ENCODE peak calls at places on chromosomes 2 and 18, in seven cellular contexts. One of them, this sample, is unnamed.
A peak's percentile ranks its signal among the peaks of the same experiment; 100 is the strongest.

GRCh38 chr2:70084973-70085710 is 2.1 kb upstream of the PCBP1 start:
- DNase-seq in kidney glomerular epithelial cell: peak; percentile 55
- DNase-seq in nucleus accumbens: no peak
- DNase-seq in neural crest cell: no peak
- DNase-seq in dermis blood vessel endothelial cell: peak; percentile 30
- DNase-seq in stomach: peak; percentile 68
- DNase-seq in stimulated activated CD8-positive, alpha-beta memory T cell treated with anti-CD3 and anti-CD28 coated beads, Interleukin-15, amount 100 ng/mL, for 24 hours: no peak
- DNase-seq in this sample: no peak

GRCh38 chr2:224086226-224086911 is 47.3 kb upstream of the SERPINE2 start:
- DNase-seq in kidney glomerular epithelial cell: peak; percentile 78
- DNase-seq in nucleus accumbens: no peak
- DNase-seq in neural crest cell: no peak
- DNase-seq in dermis blood vessel endothelial cell: peak; percentile 17
- DNase-seq in stomach: no peak
- DNase-seq in stimulated activated CD8-positive, alpha-beta memory T cell treated with anti-CD3 and anti-CD28 coated beads, Interleukin-15, amount 100 ng/mL, for 24 hours: no peak
- DNase-seq in this sample: peak; percentile 95

GRCh38 chr2:171598713-171599319 is 76.5 kb downstream of the CYBRD1 start:
- DNase-seq in kidney glomerular epithelial cell: peak; percentile 31
- DNase-seq in nucleus accumbens: peak; percentile 41
- DNase-seq in neural crest cell: peak; percentile 36
- DNase-seq in dermis blood vessel endothelial cell: peak; percentile 80
- DNase-seq in stomach: peak; percentile 31
- DNase-seq in stimulated activated CD8-positive, alpha-beta memory T cell treated with anti-CD3 and anti-CD28 coated beads, Interleukin-15, amount 100 ng/mL, for 24 hours: no peak
- DNase-seq in this sample: peak; percentile 42

GRCh38 chr2:132670104-132670960 is at the start of gene LYPD1:
- DNase-seq in kidney glomerular epithelial cell: peak; percentile 39
- DNase-seq in nucleus accumbens: peak; percentile 37
- DNase-seq in neural crest cell: peak; percentile 23
- DNase-seq in dermis blood vessel endothelial cell: peak; percentile 31
- DNase-seq in stomach: no peak
- DNase-seq in stimulated activated CD8-positive, alpha-beta memory T cell treated with anti-CD3 and anti-CD28 coated beads, Interleukin-15, amount 100 ng/mL, for 24 hours: no peak
- DNase-seq in this sample: no peak

GRCh38 chr2:234162876-234163275 is 112.4 kb downstream of the SPP2 start:
- DNase-seq in kidney glomerular epithelial cell: no peak
- DNase-seq in nucleus accumbens: no peak
- DNase-seq in neural crest cell: no peak
- DNase-seq in dermis blood vessel endothelial cell: no peak
- DNase-seq in stomach: no peak
- DNase-seq in stimulated activated CD8-positive, alpha-beta memory T cell treated with anti-CD3 and anti-CD28 coated beads, Interleukin-15, amount 100 ng/mL, for 24 hours: no peak
- DNase-seq in this sample: no peak

GRCh38 chr18:35407871-35408481 is 30.8 kb upstream of the ZNF396 start:
- DNase-seq in kidney glomerular epithelial cell: peak; percentile 69
- DNase-seq in nucleus accumbens: peak; percentile 31
- DNase-seq in neural crest cell: peak; percentile 32
- DNase-seq in dermis blood vessel endothelial cell: peak; percentile 87
- DNase-seq in stomach: peak; percentile 39
- DNase-seq in stimulated activated CD8-positive, alpha-beta memory T cell treated with anti-CD3 and anti-CD28 coated beads, Interleukin-15, amount 100 ng/mL, for 24 hours: no peak
- DNase-seq in this sample: no peak

GRCh38 chr18:12238861-12239260 is 15.3 kb upstream of the CIDEA start:
- DNase-seq in kidney glomerular epithelial cell: no peak
- DNase-seq in nucleus accumbens: no peak
- DNase-seq in neural crest cell: no peak
- DNase-seq in dermis blood vessel endothelial cell: no peak
- DNase-seq in stomach: no peak
- DNase-seq in stimulated activated CD8-positive, alpha-beta memory T cell treated with anti-CD3 and anti-CD28 coated beads, Interleukin-15, amount 100 ng/mL, for 24 hours: no peak
- DNase-seq in this sample: no peak

GRCh38 chr18:60506682-60507081 is 134.1 kb upstream of the MC4R start:
- DNase-seq in kidney glomerular epithelial cell: no peak
- DNase-seq in nucleus accumbens: no peak
- DNase-seq in neural crest cell: no peak
- DNase-seq in dermis blood vessel endothelial cell: no peak
- DNase-seq in stomach: no peak
- DNase-seq in stimulated activated CD8-positive, alpha-beta memory T cell treated with anti-CD3 and anti-CD28 coated beads, Interleukin-15, amount 100 ng/mL, for 24 hours: no peak
- DNase-seq in this sample: peak; percentile 35

GRCh38 chr2:12686708-12687107 is 30.0 kb upstream of the TRIB2 start:
- DNase-seq in kidney glomerular epithelial cell: no peak
- DNase-seq in nucleus accumbens: no peak
- DNase-seq in neural crest cell: no peak
- DNase-seq in dermis blood vessel endothelial cell: no peak
- DNase-seq in stomach: no peak
- DNase-seq in stimulated activated CD8-positive, alpha-beta memory T cell treated with anti-CD3 and anti-CD28 coated beads, Interleukin-15, amount 100 ng/mL, for 24 hours: no peak
- DNase-seq in this sample: no peak

GRCh38 chr2:237873382-237873781 is 14.0 kb downstream of the RAMP1 start:
- DNase-seq in kidney glomerular epithelial cell: no peak
- DNase-seq in nucleus accumbens: no peak
- DNase-seq in neural crest cell: no peak
- DNase-seq in dermis blood vessel endothelial cell: no peak
- DNase-seq in stomach: no peak
- DNase-seq in stimulated activated CD8-positive, alpha-beta memory T cell treated with anti-CD3 and anti-CD28 coated beads, Interleukin-15, amount 100 ng/mL, for 24 hours: no peak
- DNase-seq in this sample: no peak

GRCh38 chr2:240556553-240557100 is 1.2 kb downstream of the ANKMY1 start:
- DNase-seq in kidney glomerular epithelial cell: no peak
- DNase-seq in nucleus accumbens: no peak
- DNase-seq in neural crest cell: no peak
- DNase-seq in dermis blood vessel endothelial cell: peak; percentile 75
- DNase-seq in stomach: peak; percentile 53
- DNase-seq in stimulated activated CD8-positive, alpha-beta memory T cell treated with anti-CD3 and anti-CD28 coated beads, Interleukin-15, amount 100 ng/mL, for 24 hours: no peak
- DNase-seq in this sample: no peak

GRCh38 chr2:73107211-73107926 is 5.4 kb downstream of the RAB11FIP5 start:
- DNase-seq in kidney glomerular epithelial cell: no peak
- DNase-seq in nucleus accumbens: no peak
- DNase-seq in neural crest cell: no peak
- DNase-seq in dermis blood vessel endothelial cell: no peak
- DNase-seq in stomach: no peak
- DNase-seq in stimulated activated CD8-positive, alpha-beta memory T cell treated with anti-CD3 and anti-CD28 coated beads, Interleukin-15, amount 100 ng/mL, for 24 hours: no peak
- DNase-seq in this sample: no peak

GRCh38 chr2:20165677-20166509 is 59.0 kb downstream of the SDC1 start:
- DNase-seq in kidney glomerular epithelial cell: no peak
- DNase-seq in nucleus accumbens: no peak
- DNase-seq in neural crest cell: no peak
- DNase-seq in dermis blood vessel endothelial cell: no peak
- DNase-seq in stomach: no peak
- DNase-seq in stimulated activated CD8-positive, alpha-beta memory T cell treated with anti-CD3 and anti-CD28 coated beads, Interleukin-15, amount 100 ng/mL, for 24 hours: no peak
- DNase-seq in this sample: no peak

GRCh38 chr18:9700261-9700796 is 7.8 kb upstream of the RAB31 start:
- DNase-seq in kidney glomerular epithelial cell: no peak
- DNase-seq in nucleus accumbens: no peak
- DNase-seq in neural crest cell: no peak
- DNase-seq in dermis blood vessel endothelial cell: no peak
- DNase-seq in stomach: no peak
- DNase-seq in stimulated activated CD8-positive, alpha-beta memory T cell treated with anti-CD3 and anti-CD28 coated beads, Interleukin-15, amount 100 ng/mL, for 24 hours: no peak
- DNase-seq in this sample: no peak

GRCh38 chr18:11178951-11179549 is 29.7 kb upstream of the PIEZO2 start:
- DNase-seq in kidney glomerular epithelial cell: no peak
- DNase-seq in nucleus accumbens: no peak
- DNase-seq in neural crest cell: no peak
- DNase-seq in dermis blood vessel endothelial cell: no peak
- DNase-seq in stomach: no peak
- DNase-seq in stimulated activated CD8-positive, alpha-beta memory T cell treated with anti-CD3 and anti-CD28 coated beads, Interleukin-15, amount 100 ng/mL, for 24 hours: no peak
- DNase-seq in this sample: no peak

GRCh38 chr2:88503771-88504170 is 51.3 kb upstream of the FOXI3 start:
- DNase-seq in kidney glomerular epithelial cell: no peak
- DNase-seq in nucleus accumbens: no peak
- DNase-seq in neural crest cell: no peak
- DNase-seq in dermis blood vessel endothelial cell: no peak
- DNase-seq in stomach: no peak
- DNase-seq in stimulated activated CD8-positive, alpha-beta memory T cell treated with anti-CD3 and anti-CD28 coated beads, Interleukin-15, amount 100 ng/mL, for 24 hours: no peak
- DNase-seq in this sample: no peak

GRCh38 chr18:56851774-56852173 is 200.6 kb downstream of the WDR7 start:
- DNase-seq in kidney glomerular epithelial cell: no peak
- DNase-seq in nucleus accumbens: no peak
- DNase-seq in neural crest cell: no peak
- DNase-seq in dermis blood vessel endothelial cell: no peak
- DNase-seq in stomach: no peak
- DNase-seq in stimulated activated CD8-positive, alpha-beta memory T cell treated with anti-CD3 and anti-CD28 coated beads, Interleukin-15, amount 100 ng/mL, for 24 hours: no peak
- DNase-seq in this sample: no peak

GRCh38 chr2:39898934-39899333 is 119.9 kb upstream of the THUMPD2 start:
- DNase-seq in kidney glomerular epithelial cell: no peak
- DNase-seq in nucleus accumbens: no peak
- DNase-seq in neural crest cell: no peak
- DNase-seq in dermis blood vessel endothelial cell: peak; percentile 19
- DNase-seq in stomach: no peak
- DNase-seq in stimulated activated CD8-positive, alpha-beta memory T cell treated with anti-CD3 and anti-CD28 coated beads, Interleukin-15, amount 100 ng/mL, for 24 hours: no peak
- DNase-seq in this sample: no peak

GRCh38 chr2:169672403-169672802 is 21.8 kb downstream of the CFAP210 start:
- DNase-seq in kidney glomerular epithelial cell: no peak
- DNase-seq in nucleus accumbens: no peak
- DNase-seq in neural crest cell: no peak
- DNase-seq in dermis blood vessel endothelial cell: no peak
- DNase-seq in stomach: no peak
- DNase-seq in stimulated activated CD8-positive, alpha-beta memory T cell treated with anti-CD3 and anti-CD28 coated beads, Interleukin-15, amount 100 ng/mL, for 24 hours: no peak
- DNase-seq in this sample: no peak

GRCh38 chr2:223580951-223581350 is 21.2 kb downstream of the SCG2 start:
- DNase-seq in kidney glomerular epithelial cell: peak; percentile 41
- DNase-seq in nucleus accumbens: no peak
- DNase-seq in neural crest cell: no peak
- DNase-seq in dermis blood vessel endothelial cell: no peak
- DNase-seq in stomach: no peak
- DNase-seq in stimulated activated CD8-positive, alpha-beta memory T cell treated with anti-CD3 and anti-CD28 coated beads, Interleukin-15, amount 100 ng/mL, for 24 hours: no peak
- DNase-seq in this sample: no peak

GRCh38 chr2:37585982-37586621 is 85.3 kb downstream of the CDC42EP3 start:
- DNase-seq in kidney glomerular epithelial cell: peak; percentile 88
- DNase-seq in nucleus accumbens: no peak
- DNase-seq in neural crest cell: no peak
- DNase-seq in dermis blood vessel endothelial cell: peak; percentile 88
- DNase-seq in stomach: peak; percentile 28
- DNase-seq in stimulated activated CD8-positive, alpha-beta memory T cell treated with anti-CD3 and anti-CD28 coated beads, Interleukin-15, amount 100 ng/mL, for 24 hours: no peak
- DNase-seq in this sample: peak; percentile 90

GRCh38 chr2:131077182-131077846 is 15.9 kb downstream of the FAM168B start:
- DNase-seq in kidney glomerular epithelial cell: no peak
- DNase-seq in nucleus accumbens: no peak
- DNase-seq in neural crest cell: no peak
- DNase-seq in dermis blood vessel endothelial cell: peak; percentile 20
- DNase-seq in stomach: peak; percentile 36
- DNase-seq in stimulated activated CD8-positive, alpha-beta memory T cell treated with anti-CD3 and anti-CD28 coated beads, Interleukin-15, amount 100 ng/mL, for 24 hours: no peak
- DNase-seq in this sample: no peak

GRCh38 chr2:43942001-43942400 is 53.8 kb downstream of the LRPPRC start:
- DNase-seq in kidney glomerular epithelial cell: no peak
- DNase-seq in nucleus accumbens: no peak
- DNase-seq in neural crest cell: no peak
- DNase-seq in dermis blood vessel endothelial cell: no peak
- DNase-seq in stomach: no peak
- DNase-seq in stimulated activated CD8-positive, alpha-beta memory T cell treated with anti-CD3 and anti-CD28 coated beads, Interleukin-15, amount 100 ng/mL, for 24 hours: no peak
- DNase-seq in this sample: no peak